ENCODE peak calls at places on chromosomes 16 and 17, in seven cellular contexts. X is cardiac fibroblast; N is stomach; A is activated CD8-positive, alpha-beta T cell treated with anti-CD3 and anti-CD28 coated beads for 36 hours; S is endothelial cell of umbilical vein; R is MCF 10A; I is neural progenitor cell. T is an unnamed sample.

GRCh38 chr16:17196526-17196925 is 274.2 kb downstream of the XYLT1 start:
- DNase-seq in A (no peak), X (no peak), I (no peak), S (no peak), R (no peak), N (no peak), T (no peak)

GRCh38 chr17:61421460-61421859 is 21.8 kb downstream of the TBX2 start:
- DNase-seq in R (no peak), A (no peak), X (no peak), N (no peak), I (no peak), S (no peak), T (no peak)

GRCh38 chr17:66549731-66550207 is 247.4 kb downstream of the PRKCA start:
- DNase-seq in N (no peak), X (peak), S (peak), A (no peak), R (no peak), I (no peak), T (no peak)

GRCh38 chr17:49157784-49158183 is 25.2 kb downstream of the B4GALNT2 start:
- DNase-seq in S (no peak), I (no peak), R (no peak), N (no peak), A (no peak), X (peak), T (no peak)

GRCh38 chr17:50117202-50118040 is 12.5 kb downstream of the SAMD14 start:
- DNase-seq in X (peak), A (peak), S (peak), I (peak), N (peak), R (no peak), T (peak)

GRCh38 chr17:13750783-13751484 is 149.2 kb upstream of the HS3ST3A1 start:
- DNase-seq in R (peak), S (no peak), I (no peak), A (no peak), N (no peak), X (peak), T (no peak)

GRCh38 chr17:79398441-79398840 is 212.4 kb downstream of the RBFOX3 start:
- DNase-seq in R (no peak), X (no peak), I (no peak), N (no peak), S (no peak), A (no peak), T (no peak)

GRCh38 chr17:77083547-77083946 is 57.2 kb upstream of the SEC14L1 start:
- DNase-seq in A (no peak), I (no peak), R (no peak), S (no peak), N (no peak), X (no peak), T (no peak)

GRCh38 chr16:81210807-81211206 is 27.7 kb upstream of the BCO1 start:
- DNase-seq in I (no peak), N (no peak), R (no peak), S (no peak), X (peak), A (no peak), T (no peak)

GRCh38 chr17:79732804-79733691 is 2.3 kb downstream of the ENPP7 start:
- DNase-seq in S (peak), I (no peak), A (peak), X (no peak), R (no peak), N (peak), T (no peak)

GRCh38 chr16:67326472-67327309 is at the start of the genes KCTD19 and LRRC36:
- DNase-seq in A (peak), I (peak), R (no peak), S (peak), N (peak), X (no peak), T (peak)

GRCh38 chr17:82528484-82529265 is 9.1 kb downstream of the FOXK2 start:
- DNase-seq in S (peak), A (peak), I (peak), R (peak), X (no peak), N (peak), T (no peak)

GRCh38 chr16:47058295-47059086 is 85.0 kb upstream of the DNAJA2 start:
- DNase-seq in A (no peak), N (no peak), S (no peak), R (peak), I (no peak), X (peak), T (no peak)

GRCh38 chr16:66154801-66155200 is 211.7 kb upstream of the CDH5 start:
- DNase-seq in A (no peak), S (no peak), N (no peak), R (no peak), I (peak), X (no peak), T (no peak)

GRCh38 chr16:55171241-55171640 is 152.8 kb upstream of the IRX6 start:
- DNase-seq in A (no peak), X (no peak), N (no peak), I (no peak), R (no peak), S (no peak), T (no peak)

GRCh38 chr17:73554498-73554897 is 89.7 kb downstream of the SDK2 start:
- DNase-seq in R (no peak), I (no peak), S (no peak), X (no peak), A (no peak), N (no peak), T (no peak)

GRCh38 chr17:73552300-73553088 is 91.8 kb downstream of the SDK2 start:
- DNase-seq in X (no peak), A (no peak), I (no peak), N (no peak), S (no peak), R (no peak), T (no peak)

GRCh38 chr17:73553311-73553710 is 90.9 kb downstream of the SDK2 start:
- DNase-seq in S (no peak), I (no peak), X (no peak), R (no peak), A (no peak), N (no peak), T (no peak)

GRCh38 chr17:73551756-73552155 is 92.5 kb downstream of the SDK2 start:
- DNase-seq in A (peak), I (no peak), S (no peak), N (no peak), R (no peak), X (no peak), T (no peak)

GRCh38 chr17:73555199-73555810 is 88.9 kb downstream of the SDK2 start:
- DNase-seq in A (no peak), R (no peak), I (no peak), S (no peak), X (no peak), N (no peak), T (no peak)
- TF ChIP-seq CTCF in A (no peak), R (no peak), I (no peak), S (no peak), X (no peak), N (no peak), T (no peak)

DNA sequence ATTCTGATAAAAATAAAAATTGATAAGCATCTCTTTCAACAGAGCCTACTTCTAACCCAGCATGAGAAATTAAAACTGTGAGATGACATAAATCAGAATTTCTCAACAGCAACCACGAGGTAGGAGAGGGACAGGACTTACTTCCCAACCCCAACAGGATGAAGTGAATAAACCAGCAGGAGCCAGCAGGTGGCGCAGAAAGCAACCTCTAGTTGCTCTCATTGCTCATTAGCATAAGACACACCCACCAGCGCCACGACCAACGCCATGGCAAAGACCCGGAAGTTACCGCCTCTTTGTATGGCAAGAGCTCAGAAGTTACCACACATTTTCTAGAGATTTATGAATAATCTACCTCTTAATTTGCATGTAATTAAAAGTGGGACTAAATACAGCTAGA is 189.4 kb upstream of the CDH8 start:
- DNase-seq in S (no peak), I (peak), N (peak), A (peak), R (peak), X (peak), T (peak)
- TF ChIP-seq CTCF in S (no peak), I (peak), N (peak), A (peak), R (peak), X (peak), T (peak)

GRCh38 chr16:28213396-28213795 is 1.6 kb upstream of the XPO6 start:
- DNase-seq in A (no peak), N (no peak), S (peak), X (peak), R (no peak), I (no peak), T (no peak)

GRCh38 chr16:28212532-28212873 is 738 bp upstream of the XPO6 start:
- DNase-seq in X (peak), S (no peak), N (no peak), A (no peak), R (peak), I (no peak), T (no peak)

GRCh38 chr16:28217326-28217725 is 5.6 kb upstream of the XPO6 start:
- DNase-seq in R (no peak), I (no peak), X (peak), S (no peak), A (no peak), N (no peak), T (no peak)

GRCh38 chr16:28219283-28219682 is 7.5 kb upstream of the XPO6 start:
- DNase-seq in R (no peak), X (no peak), I (peak), A (no peak), N (no peak), S (no peak), T (no peak)

DNA sequence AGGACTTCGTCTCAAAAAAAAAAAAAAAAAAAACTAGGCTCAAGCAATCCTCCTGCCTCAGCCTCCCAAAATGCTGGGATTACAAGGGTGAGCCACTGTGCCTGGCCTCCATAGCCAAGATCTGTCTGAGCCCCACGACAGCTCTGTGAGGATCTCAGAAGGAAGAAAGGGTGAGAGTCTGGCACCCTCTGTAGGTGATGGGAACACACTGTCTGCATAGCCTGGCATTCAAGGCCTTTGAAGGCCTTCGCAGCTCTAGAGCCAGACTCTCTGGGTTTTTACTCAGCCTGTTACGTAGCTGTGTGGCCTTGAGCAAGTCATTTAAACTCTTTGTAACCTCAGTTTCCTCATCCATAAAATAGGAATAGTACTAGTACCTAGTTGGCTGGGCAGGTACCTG is 6.3 kb upstream of the XPO6 start:
- DNase-seq in N (peak), S (peak), X (peak), I (peak), R (peak), A (peak), T (no peak)
- TF ChIP-seq CTCF in N (peak), S (peak), X (peak), I (peak), R (peak), A (peak), T (peak)

DNA sequence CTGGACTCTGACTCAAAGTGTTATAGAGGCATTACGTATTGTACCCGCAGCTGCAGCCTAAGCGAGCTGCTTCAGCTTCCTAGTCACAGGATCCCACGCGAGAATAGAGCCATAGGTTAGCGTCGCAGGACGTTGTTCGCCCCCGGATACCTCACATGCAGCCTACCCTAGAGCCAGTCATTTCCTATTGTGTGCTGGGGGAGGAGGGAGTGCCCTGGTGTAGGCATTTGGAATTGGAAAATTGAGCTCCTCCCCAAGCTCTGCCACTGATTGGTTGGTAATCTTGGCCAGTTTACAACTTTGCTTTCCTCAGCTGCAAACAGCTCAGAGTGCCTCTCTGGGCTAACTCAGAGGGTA is 530 bp downstream of the NAA60 start:
- DNase-seq in I (peak), R (peak), X (peak), S (peak), N (peak), A (peak), T (no peak)
- TF ChIP-seq CTCF in I (no peak), R (no peak), X (no peak), S (no peak), N (no peak), A (no peak), T (no peak)

GRCh38 chr16:56643080-56643778 is 4.8 kb downstream of the MT1A start:
- DNase-seq in A (peak), N (peak), I (peak), S (no peak), R (peak), X (peak), T (no peak)
- TF ChIP-seq CTCF in A (peak), N (peak), I (peak), S (no peak), R (peak), X (peak), T (peak)